ENCODE peak calls at places on chromosome 10, in ten cellular contexts. One of them, this sample, is unnamed.

GRCh38 chr10:127091354-127091753 is 105.0 kb downstream of the INSYN2A start:
- DNase-seq in AG04450: no peak
- DNase-seq in fibroblast of lung: no peak
- DNase-seq in Peyer's patch: no peak
- DNase-seq in IMR-90: no peak
- DNase-seq in AG04449: no peak
- DNase-seq in uterus: no peak
- DNase-seq in AG09309: no peak
- DNase-seq in GM20000: no peak
- DNase-seq in A549: no peak
- DNase-seq in this sample: no peak

GRCh38 chr10:30215631-30216030 is 133.4 kb downstream of the MTPAP start:
- DNase-seq in GM20000: no peak
- DNase-seq in AG04450: no peak
- DNase-seq in AG04449: no peak
- DNase-seq in AG09309: no peak
- DNase-seq in fibroblast of lung: no peak
- DNase-seq in IMR-90: no peak
- DNase-seq in A549: no peak
- DNase-seq in uterus: peak; percentile 35
- DNase-seq in Peyer's patch: no peak
- DNase-seq in this sample: no peak

GRCh38 chr10:86365346-86366032 is 1.1 kb downstream of the GRID1 start:
- DNase-seq in IMR-90: no peak
- DNase-seq in Peyer's patch: peak; percentile 50
- DNase-seq in fibroblast of lung: no peak
- DNase-seq in AG04450: no peak
- DNase-seq in uterus: no peak
- DNase-seq in AG04449: no peak
- DNase-seq in A549: no peak
- DNase-seq in AG09309: no peak
- DNase-seq in GM20000: peak; percentile 57
- DNase-seq in this sample: no peak

GRCh38 chr10:71848325-71849277 is 2.5 kb downstream of the PSAP start:
- DNase-seq in AG04450: no peak
- DNase-seq in A549: no peak
- DNase-seq in GM20000: no peak
- DNase-seq in uterus: no peak
- DNase-seq in Peyer's patch: no peak
- DNase-seq in fibroblast of lung: no peak
- DNase-seq in AG04449: no peak
- DNase-seq in IMR-90: peak; percentile 51
- DNase-seq in AG09309: no peak
- DNase-seq in this sample: no peak

GRCh38 chr10:101770331-101771215 is 5.3 kb downstream of the FGF8 start:
- DNase-seq in A549: no peak
- DNase-seq in IMR-90: no peak
- DNase-seq in fibroblast of lung: no peak
- DNase-seq in AG04449: no peak
- DNase-seq in uterus: no peak
- DNase-seq in GM20000: no peak
- DNase-seq in AG09309: no peak
- DNase-seq in Peyer's patch: no peak
- DNase-seq in AG04450: no peak
- DNase-seq in this sample: no peak

GRCh38 chr10:28214185-28214584 is 88.7 kb downstream of the MPP7 start:
- DNase-seq in uterus: no peak
- DNase-seq in A549: no peak
- DNase-seq in fibroblast of lung: no peak
- DNase-seq in AG04449: no peak
- DNase-seq in GM20000: no peak
- DNase-seq in IMR-90: no peak
- DNase-seq in AG04450: no peak
- DNase-seq in Peyer's patch: no peak
- DNase-seq in AG09309: no peak
- DNase-seq in this sample: no peak

GRCh38 chr10:74824184-74825032 is 2.0 kb upstream of the KAT6B start:
- DNase-seq in A549: no peak
- DNase-seq in uterus: peak; percentile 18
- DNase-seq in GM20000: no peak
- DNase-seq in AG04450: no peak
- DNase-seq in AG09309: no peak
- DNase-seq in IMR-90: no peak
- DNase-seq in fibroblast of lung: peak; percentile 28
- DNase-seq in Peyer's patch: peak; percentile 49
- DNase-seq in AG04449: no peak
- DNase-seq in this sample: no peak

GRCh38 chr10:79111846-79112614 is 43.3 kb downstream of the ZMIZ1 start:
- DNase-seq in AG04450: no peak
- DNase-seq in Peyer's patch: no peak
- DNase-seq in uterus: peak; percentile 52
- DNase-seq in A549: no peak
- DNase-seq in AG04449: no peak
- DNase-seq in IMR-90: no peak
- DNase-seq in AG09309: no peak
- DNase-seq in fibroblast of lung: no peak
- DNase-seq in GM20000: no peak
- DNase-seq in this sample: no peak

GRCh38 chr10:113028393-113029054 is 78.5 kb downstream of the TCF7L2 start:
- DNase-seq in AG04449: no peak
- DNase-seq in IMR-90: no peak
- DNase-seq in uterus: peak; percentile 50
- DNase-seq in Peyer's patch: no peak
- DNase-seq in GM20000: no peak
- DNase-seq in A549: no peak
- DNase-seq in fibroblast of lung: no peak
- DNase-seq in AG09309: no peak
- DNase-seq in AG04450: no peak
- DNase-seq in this sample: no peak

GRCh38 chr10:113029055-113029440 is 79.0 kb downstream of the TCF7L2 start:
- DNase-seq in AG04449: no peak
- DNase-seq in GM20000: no peak
- DNase-seq in AG04450: no peak
- DNase-seq in IMR-90: no peak
- DNase-seq in uterus: no peak
- DNase-seq in fibroblast of lung: no peak
- DNase-seq in Peyer's patch: no peak
- DNase-seq in A549: no peak
- DNase-seq in AG09309: no peak
- DNase-seq in this sample: no peak

GRCh38 chr10:113026679-113027078 is 76.6 kb downstream of the TCF7L2 start:
- DNase-seq in AG04449: peak; percentile 88
- DNase-seq in IMR-90: peak; percentile 94
- DNase-seq in A549: no peak
- DNase-seq in AG04450: peak; percentile 72
- DNase-seq in fibroblast of lung: peak; percentile 80
- DNase-seq in AG09309: peak; percentile 83
- DNase-seq in Peyer's patch: no peak
- DNase-seq in GM20000: no peak
- DNase-seq in uterus: no peak
- DNase-seq in this sample: no peak

GRCh38 chr10:113027230-113027573 is 77.2 kb downstream of the TCF7L2 start:
- DNase-seq in AG04449: no peak
- DNase-seq in A549: no peak
- DNase-seq in uterus: no peak
- DNase-seq in AG04450: no peak
- DNase-seq in IMR-90: no peak
- DNase-seq in fibroblast of lung: no peak
- DNase-seq in Peyer's patch: no peak
- DNase-seq in AG09309: no peak
- DNase-seq in GM20000: no peak
- DNase-seq in this sample: no peak

DNA sequence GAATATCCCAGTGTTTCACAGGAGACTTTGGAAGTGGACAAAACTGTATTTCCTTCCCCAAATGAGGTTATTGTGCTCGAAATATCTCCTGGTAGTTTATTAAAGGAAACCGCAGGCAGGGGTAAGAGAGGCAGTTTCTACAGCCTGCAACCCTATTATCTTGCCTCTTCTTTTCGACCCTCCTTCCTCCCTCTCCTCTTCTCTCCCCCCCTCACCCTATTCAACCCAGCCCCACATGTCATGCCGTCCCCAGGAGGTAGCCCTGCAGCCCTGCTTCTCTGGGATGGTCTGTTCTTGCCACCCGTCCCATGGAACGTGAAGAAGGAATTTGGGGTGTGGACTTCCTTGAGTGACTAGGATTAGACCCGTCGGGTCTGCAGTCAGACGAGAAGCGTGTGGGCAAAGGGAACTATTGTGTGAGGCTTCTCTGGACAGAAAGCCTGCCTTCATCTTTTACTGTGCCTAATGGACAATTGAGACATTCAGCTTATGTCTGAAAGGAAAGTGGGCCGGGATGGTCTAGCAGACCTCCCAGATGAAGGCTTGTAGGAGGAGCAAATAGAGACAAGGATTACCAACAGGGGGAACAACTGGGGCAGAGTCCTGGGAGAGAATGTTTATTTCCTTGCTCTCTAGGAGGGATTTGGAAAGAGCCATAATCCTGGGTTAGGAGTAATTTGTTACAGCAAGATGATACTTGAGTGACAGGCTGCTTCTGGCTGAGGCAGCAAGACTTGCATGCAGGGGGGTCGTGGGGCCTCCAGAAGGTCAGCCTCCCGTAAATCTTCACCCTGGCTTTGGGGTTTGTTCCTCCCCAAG is 77.7 kb downstream of the TCF7L2 start:
- DNase-seq in IMR-90: no peak
- DNase-seq in A549: no peak
- DNase-seq in AG04449: no peak
- DNase-seq in AG04450: no peak
- DNase-seq in uterus: no peak
- DNase-seq in fibroblast of lung: peak; percentile 18
- DNase-seq in GM20000: no peak
- DNase-seq in Peyer's patch: no peak
- DNase-seq in AG09309: no peak
- DNase-seq in this sample: no peak
- TF ChIP-seq CTCF in IMR-90: no peak
- TF ChIP-seq CTCF in A549: no peak
- TF ChIP-seq CTCF in AG04449: no peak
- TF ChIP-seq CTCF in AG04450: peak; percentile 4
- TF ChIP-seq CTCF in uterus: no peak
- TF ChIP-seq CTCF in fibroblast of lung: peak; percentile 8
- TF ChIP-seq CTCF in GM20000: no peak
- TF ChIP-seq CTCF in Peyer's patch: no peak
- TF ChIP-seq CTCF in AG09309: no peak
- TF ChIP-seq CTCF in this sample: no peak

DNA sequence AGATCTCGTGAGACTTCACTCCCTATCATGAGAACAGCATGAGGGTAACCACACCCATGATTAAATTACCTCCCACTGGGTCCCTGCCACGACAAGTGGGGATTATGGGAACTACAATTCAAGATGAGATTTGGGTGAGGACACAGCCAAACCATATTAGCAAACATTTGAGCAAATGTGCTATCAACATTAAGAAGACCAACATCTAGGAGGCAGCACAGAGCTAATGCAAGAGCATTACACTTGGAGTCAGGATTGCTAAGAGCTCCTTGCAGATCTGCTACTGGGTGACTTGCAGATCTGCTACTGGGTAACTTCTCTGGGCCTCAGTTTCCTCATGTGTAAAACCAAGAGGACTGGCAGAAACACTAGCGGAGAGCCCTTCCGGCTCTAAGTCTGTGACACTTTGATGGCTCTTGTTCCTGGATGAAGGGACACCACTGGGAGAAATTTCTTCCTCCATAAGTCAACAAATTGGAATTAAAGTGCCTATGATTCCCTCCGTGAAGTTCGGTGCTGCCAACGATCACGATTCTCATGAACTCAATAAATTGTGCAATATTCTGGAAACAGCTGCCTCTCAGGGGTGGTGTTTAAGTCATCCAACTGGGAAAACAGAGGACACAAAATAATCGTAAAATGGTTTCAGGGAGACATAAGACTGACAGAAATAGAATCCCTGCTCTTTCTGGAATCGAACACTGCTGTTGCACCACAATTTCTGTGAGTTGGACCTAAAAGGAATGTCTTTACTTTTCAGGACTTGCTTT is 115.8 kb upstream of the ITGB1 start:
- DNase-seq in AG04450: no peak
- DNase-seq in uterus: peak; percentile 29
- DNase-seq in IMR-90: no peak
- DNase-seq in AG09309: peak; percentile 62
- DNase-seq in GM20000: no peak
- DNase-seq in A549: peak; percentile 41
- DNase-seq in Peyer's patch: no peak
- DNase-seq in fibroblast of lung: peak; percentile 75
- DNase-seq in AG04449: no peak
- DNase-seq in this sample: no peak
- TF ChIP-seq CTCF in AG04450: no peak
- TF ChIP-seq CTCF in uterus: no peak
- TF ChIP-seq CTCF in IMR-90: no peak
- TF ChIP-seq CTCF in AG09309: no peak
- TF ChIP-seq CTCF in GM20000: no peak
- TF ChIP-seq CTCF in A549: no peak
- TF ChIP-seq CTCF in Peyer's patch: no peak
- TF ChIP-seq CTCF in fibroblast of lung: peak; percentile 19
- TF ChIP-seq CTCF in AG04449: no peak
- TF ChIP-seq CTCF in this sample: no peak

GRCh38 chr10:27022048-27022447 is 78.2 kb downstream of the ANKRD26 start:
- DNase-seq in fibroblast of lung: no peak
- DNase-seq in Peyer's patch: no peak
- DNase-seq in IMR-90: no peak
- DNase-seq in GM20000: no peak
- DNase-seq in AG04450: no peak
- DNase-seq in AG04449: no peak
- DNase-seq in A549: no peak
- DNase-seq in AG09309: no peak
- DNase-seq in uterus: no peak
- DNase-seq in this sample: no peak
- TF ChIP-seq CTCF in fibroblast of lung: no peak
- TF ChIP-seq CTCF in Peyer's patch: no peak
- TF ChIP-seq CTCF in IMR-90: no peak
- TF ChIP-seq CTCF in GM20000: no peak
- TF ChIP-seq CTCF in AG04450: no peak
- TF ChIP-seq CTCF in AG04449: no peak
- TF ChIP-seq CTCF in A549: no peak
- TF ChIP-seq CTCF in AG09309: no peak
- TF ChIP-seq CTCF in uterus: no peak
- TF ChIP-seq CTCF in this sample: no peak

GRCh38 chr10:47115322-47115721 is 184.7 kb upstream of the GDF10 start:
- DNase-seq in AG09309: no peak
- DNase-seq in A549: no peak
- DNase-seq in IMR-90: no peak
- DNase-seq in GM20000: no peak
- DNase-seq in Peyer's patch: no peak
- DNase-seq in uterus: no peak
- DNase-seq in AG04450: no peak
- DNase-seq in fibroblast of lung: no peak
- DNase-seq in AG04449: no peak
- DNase-seq in this sample: no peak

GRCh38 chr10:47112612-47113011 is 187.4 kb upstream of the GDF10 start:
- DNase-seq in AG04450: no peak
- DNase-seq in Peyer's patch: no peak
- DNase-seq in GM20000: no peak
- DNase-seq in AG09309: no peak
- DNase-seq in uterus: no peak
- DNase-seq in A549: no peak
- DNase-seq in fibroblast of lung: no peak
- DNase-seq in AG04449: no peak
- DNase-seq in IMR-90: no peak
- DNase-seq in this sample: no peak

GRCh38 chr10:47113907-47114500 is 186.0 kb upstream of the GDF10 start:
- DNase-seq in AG04449: no peak
- DNase-seq in Peyer's patch: no peak
- DNase-seq in GM20000: no peak
- DNase-seq in IMR-90: no peak
- DNase-seq in AG09309: no peak
- DNase-seq in A549: no peak
- DNase-seq in AG04450: no peak
- DNase-seq in uterus: no peak
- DNase-seq in fibroblast of lung: no peak
- DNase-seq in this sample: no peak

GRCh38 chr10:47114680-47115186 is 185.3 kb upstream of the GDF10 start:
- DNase-seq in AG04450: no peak
- DNase-seq in uterus: no peak
- DNase-seq in GM20000: no peak
- DNase-seq in AG09309: no peak
- DNase-seq in IMR-90: no peak
- DNase-seq in A549: no peak
- DNase-seq in fibroblast of lung: no peak
- DNase-seq in AG04449: no peak
- DNase-seq in Peyer's patch: no peak
- DNase-seq in this sample: no peak

DNA sequence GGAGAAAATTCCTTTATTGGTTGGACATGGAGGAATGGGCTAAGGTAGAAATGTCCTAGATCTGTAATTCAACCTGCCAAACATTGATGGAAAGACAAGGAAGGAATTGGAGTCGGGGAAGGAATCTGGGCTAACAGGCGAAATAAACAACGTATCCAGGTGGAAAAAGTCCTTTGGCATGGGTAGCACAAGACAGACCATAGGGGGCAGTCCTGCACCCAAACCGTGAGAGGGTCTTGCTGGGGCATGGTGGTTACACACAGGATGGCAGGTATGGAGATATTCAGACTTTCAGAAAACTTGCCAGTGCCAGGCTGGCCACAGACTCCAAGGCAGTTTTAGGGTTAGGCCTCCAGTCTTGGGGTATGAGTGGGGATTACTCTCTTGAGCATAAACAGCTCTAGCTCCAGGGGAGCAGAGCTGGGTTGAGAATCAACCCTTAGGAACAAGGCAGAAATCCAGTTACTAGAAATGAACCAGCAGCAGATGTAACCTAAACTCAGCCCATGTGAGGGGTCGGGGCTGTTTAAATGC is 188.6 kb upstream of the GDF10 start:
- DNase-seq in fibroblast of lung: no peak
- DNase-seq in uterus: no peak
- DNase-seq in IMR-90: no peak
- DNase-seq in Peyer's patch: no peak
- DNase-seq in AG04450: no peak
- DNase-seq in GM20000: no peak
- DNase-seq in AG04449: no peak
- DNase-seq in A549: no peak
- DNase-seq in AG09309: no peak
- DNase-seq in this sample: no peak
- TF ChIP-seq CTCF in fibroblast of lung: no peak
- TF ChIP-seq CTCF in uterus: no peak
- TF ChIP-seq CTCF in IMR-90: no peak
- TF ChIP-seq CTCF in Peyer's patch: no peak
- TF ChIP-seq CTCF in AG04450: no peak
- TF ChIP-seq CTCF in GM20000: no peak
- TF ChIP-seq CTCF in AG04449: no peak
- TF ChIP-seq CTCF in A549: no peak
- TF ChIP-seq CTCF in AG09309: no peak
- TF ChIP-seq CTCF in this sample: no peak